ENCODE peak calls at places on chromosome 1, in four cellular contexts. K, T, V and Q are unnamed samples.

GRCh38 chr1:9785406-9785805 is 38.4 kb downstream of the CLSTN1 start:
- DNase-seq in K (no peak), T (peak), V (no peak), Q (no peak)

GRCh38 chr1:45923343-45923742 is 119.9 kb downstream of the MAST2 start:
- DNase-seq in K (no peak), T (no peak), V (no peak), Q (no peak)

GRCh38 chr1:59199147-59199546 is 97.7 kb upstream of the FGGY start:
- DNase-seq in K (no peak), T (no peak), V (no peak), Q (no peak)

GRCh38 chr1:11804666-11805453 is 904 bp downstream of the MTHFR start:
- DNase-seq in K (peak), T (peak), V (no peak), Q (peak)

GRCh38 chr1:7299329-7299799 is 471.7 kb upstream of the VAMP3 start:
- DNase-seq in K (peak), T (peak), V (peak), Q (peak)

GRCh38 chr1:3504151-3504822 is 49.8 kb downstream of the ARHGEF16 start:
- DNase-seq in K (peak), T (peak), V (peak), Q (peak)

GRCh38 chr1:116134178-116134773 is 23.1 kb downstream of the MAB21L3 start:
- DNase-seq in K (peak), T (no peak), V (no peak), Q (peak)

GRCh38 chr1:26538480-26539412 is 9.2 kb downstream of the RPS6KA1 start:
- DNase-seq in K (peak), T (peak), V (no peak), Q (peak)

GRCh38 chr1:198701250-198701649 is 62.4 kb downstream of the PTPRC start:
- DNase-seq in K (no peak), T (no peak), V (no peak), Q (no peak)

GRCh38 chr1:176374967-176375569 is 87.9 kb upstream of the PAPPA2 start:
- DNase-seq in K (peak), T (peak), V (peak), Q (peak)

GRCh38 chr1:21164266-21164665 is 12.4 kb downstream of the EIF4G3 start:
- DNase-seq in K (no peak), T (no peak), V (no peak), Q (no peak)

GRCh38 chr1:173489149-173489600 is 12.0 kb downstream of the PRDX6 start:
- DNase-seq in K (peak), T (peak), V (no peak), Q (peak)

GRCh38 chr1:12408662-12409061 is 178.8 kb downstream of the VPS13D start:
- DNase-seq in K (no peak), T (no peak), V (no peak), Q (no peak)

GRCh38 chr1:78275456-78275855 is 215.3 kb upstream of the PTGFR start:
- DNase-seq in K (no peak), T (peak), V (no peak), Q (no peak)

GRCh38 chr1:18597159-18598042 is 33.2 kb upstream of the PAX7 start:
- DNase-seq in K (peak), T (peak), V (no peak), Q (peak)

GRCh38 chr1:16418823-16419425 is 18.3 kb downstream of the SPATA21 start:
- DNase-seq in K (peak), T (peak), V (no peak), Q (peak)